ENCODE peak calls at places on chromosomes 1 and 21, in eight cellular contexts. S, X, Y, R, Z, B, U and N are unnamed samples.

GRCh38 chr1:198105185-198105584 is 51.6 kb upstream of the NEK7 start:
- DNase-seq in S (no peak), X (no peak), Y (no peak), R (no peak), Z (no peak), B (no peak), U (no peak), N (no peak)

GRCh38 chr1:221279146-221279545 is 399.9 kb downstream of the HLX start:
- DNase-seq in S (no peak), X (no peak), Y (no peak), R (no peak), Z (no peak), B (no peak), U (no peak), N (no peak)

GRCh38 chr1:174692313-174692712 is 244.5 kb downstream of the GPR52 start:
- DNase-seq in S (no peak), X (no peak), Y (no peak), R (no peak), Z (no peak), B (no peak), U (no peak), N (no peak)

GRCh38 chr1:170714163-170714562 is 50.2 kb downstream of the PRRX1 start:
- DNase-seq in S (no peak), X (no peak), Y (no peak), R (no peak), Z (no peak), B (no peak), U (no peak), N (no peak)

GRCh38 chr1:205963756-205964155 is 20.5 kb upstream of the SLC26A9 start:
- DNase-seq in S (no peak), X (no peak), Y (no peak), R (no peak), Z (no peak), B (no peak), U (no peak), N (no peak)

GRCh38 chr1:245411245-245411644 is 256.5 kb downstream of the KIF26B start:
- DNase-seq in S (no peak), X (no peak), Y (no peak), R (no peak), Z (no peak), B (no peak), U (no peak), N (no peak)

GRCh38 chr1:20430355-20431290 is 55.4 kb downstream of the CAMK2N1 start:
- DNase-seq in S (no peak), X (peak), Y (no peak), R (peak), Z (peak), B (no peak), U (peak), N (peak)

GRCh38 chr21:41302976-41303375 is 13.6 kb upstream of the FAM3B start:
- DNase-seq in S (no peak), X (no peak), Y (no peak), R (no peak), Z (no peak), B (no peak), U (no peak), N (no peak)

GRCh38 chr1:245996806-245997205 is 510.3 kb downstream of the SMYD3 start:
- DNase-seq in S (no peak), X (no peak), Y (no peak), R (no peak), Z (no peak), B (no peak), U (no peak), N (no peak)

GRCh38 chr1:78101514-78101913 is 55.7 kb downstream of the GIPC2 start:
- DNase-seq in S (no peak), X (no peak), Y (no peak), R (no peak), Z (no peak), B (no peak), U (no peak), N (no peak)

GRCh38 chr1:156589546-156589945 is 2.0 kb upstream of the NAXE start:
- DNase-seq in S (no peak), X (no peak), Y (no peak), R (no peak), Z (no peak), B (no peak), U (no peak), N (no peak)

GRCh38 chr1:231420959-231421615 is 1.0 kb downstream of the EGLN1 start:
- DNase-seq in S (peak), X (peak), Y (peak), R (peak), Z (peak), B (peak), U (peak), N (peak)

GRCh38 chr1:16145030-16145987 is 10.6 kb downstream of the EPHA2 start:
- DNase-seq in S (peak), X (no peak), Y (peak), R (no peak), Z (peak), B (no peak), U (no peak), N (no peak)

GRCh38 chr1:219177363-219177762 is 3.7 kb downstream of the LYPLAL1 start:
- DNase-seq in S (peak), X (no peak), Y (no peak), R (no peak), Z (no peak), B (no peak), U (no peak), N (no peak)

GRCh38 chr1:62784509-62785365 is 805 bp downstream of the ATG4C start:
- DNase-seq in S (no peak), X (no peak), Y (no peak), R (peak), Z (no peak), B (no peak), U (no peak), N (no peak)

GRCh38 chr21:31108969-31109368 is 70.7 kb upstream of the KRTAP19-8 start:
- DNase-seq in S (no peak), X (no peak), Y (no peak), R (no peak), Z (no peak), B (no peak), U (no peak), N (no peak)

GRCh38 chr1:154258784-154259183 is 13.6 kb upstream of the HAX1 start:
- DNase-seq in S (no peak), X (no peak), Y (no peak), R (no peak), Z (no peak), B (no peak), U (no peak), N (no peak)